ENCODE peak calls at places on chromosomes 3 and 15, in five cellular contexts. N is HFF-Myc, I is IMR-90, D is A673, R is kidney. U is an unnamed sample.

GRCh38 chr15:64187396-64188191 is 24.8 kb upstream of the PPIB start:
- DNase-seq in N (no peak), I (no peak), D (peak; percentile 42), R (no peak), U (no peak)

GRCh38 chr3:133979553-133979952 is 50.2 kb downstream of the SLCO2A1 start:
- DNase-seq in N (no peak), I (no peak), D (no peak), R (no peak), U (no peak)

GRCh38 chr3:171055336-171056178 is 29.0 kb upstream of the SLC2A2 start:
- DNase-seq in N (no peak), I (peak; percentile 56), D (no peak), R (no peak), U (no peak)

GRCh38 chr15:97875513-97876285 is 84.8 kb upstream of the ARRDC4 start:
- DNase-seq in N (no peak), I (no peak), D (no peak), R (no peak), U (no peak)

GRCh38 chr3:127431066-127431465 is 143.2 kb upstream of the PRR20G start:
- DNase-seq in N (no peak), I (no peak), D (peak; percentile 26), R (no peak), U (no peak)

GRCh38 chr3:119173325-119173724 is at the start of gene UPK1B:
- DNase-seq in N (no peak), I (no peak), D (no peak), R (no peak), U (no peak)

GRCh38 chr15:68572921-68573320 is 5.9 kb upstream of the CORO2B start:
- DNase-seq in N (no peak), I (no peak), D (no peak), R (no peak), U (no peak)

GRCh38 chr15:58469432-58470353 is 37.9 kb downstream of the LIPC start:
- DNase-seq in N (peak; percentile 84), I (peak; percentile 97), D (peak; percentile 93), R (no peak), U (no peak)

GRCh38 chr3:77320514-77320913 is 280.6 kb downstream of the ROBO2 start:
- DNase-seq in N (no peak), I (peak; percentile 67), D (peak; percentile 46), R (no peak), U (no peak)

GRCh38 chr3:159233734-159234133 is 431.9 kb downstream of the MFSD1 start:
- DNase-seq in N (no peak), I (no peak), D (peak; percentile 30), R (no peak), U (no peak)

GRCh38 chr15:80162059-80162554 is 9.3 kb downstream of the FAH start:
- DNase-seq in N (no peak), I (peak; percentile 45), D (no peak), R (no peak), U (no peak)

GRCh38 chr3:101513419-101513986 is 491 bp upstream of the SENP7 start:
- DNase-seq in N (no peak), I (no peak), D (no peak), R (no peak), U (no peak)

GRCh38 chr3:197960694-197961581 is 921 bp downstream of the LMLN start:
- DNase-seq in N (peak; percentile 21), I (no peak), D (no peak), R (no peak), U (no peak)

GRCh38 chr15:29935296-29936020 is 113.2 kb upstream of the TJP1 start:
- DNase-seq in N (no peak), I (no peak), D (peak; percentile 21), R (no peak), U (no peak)

GRCh38 chr3:127668906-127669305 is 3.8 kb upstream of the ABTB1 start:
- DNase-seq in N (no peak), I (no peak), D (no peak), R (no peak), U (no peak)

GRCh38 chr3:59978979-59979378 is 929.2 kb upstream of the CFAP20DC start:
- DNase-seq in N (no peak), I (no peak), D (no peak), R (no peak), U (no peak)

GRCh38 chr15:89654311-89654761 is 931 bp downstream of the KIF7 start:
- DNase-seq in N (no peak), I (peak; percentile 36), D (no peak), R (no peak), U (no peak)

GRCh38 chr3:54547846-54548245 is 380.0 kb downstream of the LRTM1 start:
- DNase-seq in N (no peak), I (no peak), D (no peak), R (no peak), U (no peak)

GRCh38 chr15:36688310-36689102 is 109.1 kb downstream of the CDIN1 start:
- DNase-seq in N (no peak), I (peak; percentile 48), D (no peak), R (no peak), U (no peak)

GRCh38 chr15:101613130-101614000 is 38.8 kb downstream of the TM2D3 start:
- DNase-seq in N (no peak), I (peak; percentile 31), D (peak; percentile 65), R (peak; percentile 97), U (no peak)

GRCh38 chr15:63349156-63349555 is 32.5 kb downstream of the CA12 start:
- DNase-seq in N (no peak), I (no peak), D (no peak), R (no peak), U (no peak)

GRCh38 chr3:169458752-169459151 is 204.8 kb downstream of the MECOM start:
- DNase-seq in N (no peak), I (no peak), D (no peak), R (no peak), U (no peak)

GRCh38 chr15:84714372-84714771 is 1.6 kb downstream of the SEC11A start:
- DNase-seq in N (no peak), I (no peak), D (no peak), R (no peak), U (no peak)
- H3K4me3 ChIP-seq in N (peak overlapping the region; percentile 92), I (no peak overlapping the region), D (peak overlapping the region; percentile 98), R (peak overlapping the region; percentile 95), U (peak overlapping the region; percentile 99)

GRCh38 chr3:58569287-58570001 is 7.7 kb downstream of the FAM107A start:
- DNase-seq in N (no peak), I (no peak), D (no peak), R (no peak), U (no peak)

GRCh38 chr3:58567251-58567515 is 10.0 kb downstream of the FAM107A start:
- DNase-seq in N (no peak), I (no peak), D (no peak), R (peak; percentile 69), U (no peak)

GRCh38 chr3:58566398-58567250 is 10.6 kb downstream of the FAM107A start:
- DNase-seq in N (no peak), I (no peak), D (no peak), R (peak; percentile 54), U (no peak)

GRCh38 chr3:58570851-58571250 is 6.3 kb downstream of the FAM107A start:
- DNase-seq in N (no peak), I (no peak), D (no peak), R (no peak), U (no peak)

DNA sequence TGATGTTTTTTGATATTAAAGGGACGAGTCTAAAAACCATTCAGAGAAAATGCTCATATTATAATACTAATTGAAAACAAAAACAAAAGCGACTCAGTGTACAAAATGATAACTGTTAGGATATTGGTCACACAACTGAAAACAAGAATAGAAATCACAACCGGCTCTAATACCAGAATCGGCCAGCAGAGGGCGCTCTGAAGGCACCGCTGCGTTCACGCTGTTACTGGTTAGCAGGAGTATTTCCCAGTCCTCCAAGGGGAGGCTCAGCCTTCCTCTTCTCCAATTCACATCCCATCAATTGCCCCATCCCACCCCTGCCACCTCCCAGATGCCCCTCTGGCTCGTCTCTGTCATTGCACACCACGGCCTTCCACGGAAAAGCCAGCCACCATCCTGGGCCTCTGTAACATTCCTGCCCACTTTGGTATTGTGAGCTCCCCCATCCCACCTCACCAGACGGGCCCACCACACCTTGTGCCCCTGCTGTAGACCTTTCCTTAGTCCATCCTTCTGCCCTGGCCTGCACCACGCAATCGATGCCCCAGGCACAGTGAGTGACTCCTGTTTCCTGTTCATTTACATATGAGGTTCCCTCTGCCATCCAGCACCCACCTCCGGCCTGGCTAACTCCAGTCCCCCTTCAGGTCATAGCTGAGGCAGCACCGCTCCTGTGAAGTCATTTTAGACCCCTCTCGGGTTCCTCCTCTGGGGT is 8.5 kb downstream of the FAM107A start:
- DNase-seq in N (peak; percentile 59), I (peak; percentile 63), D (peak; percentile 60), R (peak; percentile 71), U (peak; percentile 30)
- H3K4me3 ChIP-seq in N (no peak overlapping the region), I (no peak overlapping the region), D (no peak overlapping the region), R (no peak overlapping the region), U (no peak overlapping the region)

DNA sequence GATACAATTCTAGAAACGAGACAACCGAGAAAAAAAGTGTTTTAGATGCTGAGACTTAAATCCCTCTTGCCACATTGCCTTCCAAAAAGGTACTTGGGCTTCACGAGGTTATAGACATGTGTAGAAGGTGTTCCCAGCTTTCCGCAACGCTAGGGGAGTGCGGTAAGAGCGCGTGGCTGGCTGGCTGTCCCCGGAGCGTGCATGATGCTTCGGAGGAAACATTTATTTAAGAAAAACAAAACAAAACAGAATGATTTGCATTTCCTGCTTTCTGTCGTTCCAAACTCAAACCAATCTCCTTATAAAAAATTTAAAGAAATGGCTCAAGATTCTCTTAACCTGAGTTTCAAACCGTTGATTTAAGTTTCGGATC is 841 bp downstream of the SLC6A20 start:
- DNase-seq in N (no peak), I (peak; percentile 4), D (no peak), R (no peak), U (no peak)
- H3K4me3 ChIP-seq in N (no peak overlapping the region), I (no peak overlapping the region), D (peak overlapping the region; percentile 42), R (peak overlapping the region; percentile 59), U (peak overlapping the region; percentile 36)

GRCh38 chr3:150083653-150084037 is 113.0 kb upstream of the PFN2 start:
- DNase-seq in N (no peak), I (peak; percentile 83), D (peak; percentile 30), R (no peak), U (no peak)

GRCh38 chr3:150080058-150080730 is 109.5 kb upstream of the PFN2 start:
- DNase-seq in N (no peak), I (no peak), D (no peak), R (no peak), U (no peak)

GRCh38 chr3:150084128-150084527 is 113.4 kb upstream of the PFN2 start:
- DNase-seq in N (no peak), I (no peak), D (no peak), R (no peak), U (no peak)

GRCh38 chr3:150081084-150081483 is 110.4 kb upstream of the PFN2 start:
- DNase-seq in N (no peak), I (peak; percentile 88), D (no peak), R (no peak), U (no peak)

DNA sequence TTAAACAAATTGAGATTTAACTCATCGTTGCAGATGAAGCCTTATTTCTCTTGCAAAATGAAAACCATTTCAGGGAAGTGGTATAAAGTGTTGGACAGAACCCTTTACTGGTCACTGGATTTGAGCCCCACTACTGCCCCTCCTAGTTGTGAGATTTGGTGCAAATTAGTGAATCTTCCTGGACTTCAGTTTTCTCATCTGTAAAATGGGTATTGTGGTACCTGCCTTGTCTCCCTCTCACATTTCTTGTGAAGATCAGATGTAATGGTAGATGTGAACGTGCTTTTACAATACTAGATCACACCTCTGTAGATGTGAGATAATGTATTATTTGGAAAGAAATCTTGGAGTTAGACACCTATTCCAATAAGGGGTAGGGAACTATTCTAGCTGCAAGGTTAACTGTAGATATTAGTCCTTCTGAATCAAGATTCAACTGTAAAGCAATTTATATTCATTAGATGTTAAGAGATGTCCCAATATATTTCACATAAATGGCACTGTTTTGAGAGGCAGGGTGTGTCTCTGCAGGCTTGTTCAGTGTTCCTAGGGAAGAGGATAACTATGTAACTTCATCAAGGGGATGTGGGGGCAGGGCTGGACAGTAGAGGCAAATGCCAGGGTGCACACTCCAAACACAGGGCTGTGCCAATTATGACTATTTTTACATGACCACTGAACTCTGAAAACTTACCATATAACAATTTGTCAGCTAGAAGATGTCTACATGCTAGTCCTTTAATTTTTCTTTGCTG is 112.4 kb upstream of the PFN2 start:
- DNase-seq in N (no peak), I (no peak), D (no peak), R (no peak), U (no peak)
- H3K4me3 ChIP-seq in N (peak overlapping the region; percentile 30), I (peak overlapping the region; percentile 60), D (peak overlapping the region; percentile 31), R (peak overlapping the region; percentile 31), U (no peak overlapping the region)

U was measured in CD8-positive, alpha-beta memory T cell.